ENCODE peak calls at places on chromosomes 3 and 15, in four cellular contexts. Z is dermis microvascular lymphatic vessel endothelial cell; W is T-helper 9 cell; N is Jurkat, Clone E6-1. G is an unnamed sample.

GRCh38 chr3:197023241-197023997 is 6.2 kb downstream of the MELTF start:
- DNase-seq in N (no peak), Z (no peak), W (no peak), G (no peak)

GRCh38 chr3:139132976-139133375 is 88.3 kb upstream of the PRR23C start:
- DNase-seq in W (no peak), Z (no peak), N (no peak), G (no peak)

GRCh38 chr15:63211549-63211948 is 22.1 kb downstream of the RAB8B start:
- DNase-seq in Z (no peak), N (no peak), W (no peak), G (no peak)

GRCh38 chr3:178907081-178907480 is 164.5 kb downstream of the ZMAT3 start:
- DNase-seq in N (no peak), Z (no peak), W (no peak), G (no peak)

GRCh38 chr3:60322334-60322856 is 928.9 kb downstream of the FHIT start:
- DNase-seq in W (no peak), N (no peak), Z (no peak), G (no peak)

GRCh38 chr3:72128906-72129305 is 344.0 kb upstream of the PROK2 start:
- DNase-seq in W (no peak), N (no peak), Z (no peak), G (no peak)

GRCh38 chr15:55993111-55993803 is at the start of gene NEDD4:
- DNase-seq in W (peak; percentile 56), N (peak; percentile 77), Z (peak; percentile 57), G (peak; percentile 88)

GRCh38 chr3:98343647-98344507 is 9.8 kb upstream of the OR5K4 start:
- DNase-seq in Z (peak; percentile 38), N (peak; percentile 29), W (no peak), G (peak; percentile 46)

GRCh38 chr3:135106445-135106844 is 311.4 kb downstream of the EPHB1 start:
- DNase-seq in Z (no peak), W (no peak), N (peak; percentile 51), G (peak; percentile 2)

GRCh38 chr15:80778964-80779657 is at the start of gene CEMIP:
- DNase-seq in W (no peak), N (no peak), Z (peak; percentile 40), G (peak; percentile 79)

GRCh38 chr15:55234104-55234799 is 37.5 kb upstream of the RSL24D1 start:
- DNase-seq in N (no peak), W (no peak), Z (no peak), G (no peak)

GRCh38 chr3:33233884-33234283 is 15.3 kb upstream of the SUSD5 start:
- DNase-seq in N (no peak), W (no peak), Z (no peak), G (no peak)

GRCh38 chr15:95853350-95853749 is 477.1 kb upstream of the NR2F2 start:
- DNase-seq in W (no peak), Z (no peak), N (no peak), G (peak; percentile 49)

GRCh38 chr3:190492966-190493365 is 20.9 kb upstream of the IL1RAP start:
- DNase-seq in Z (no peak), N (no peak), W (no peak), G (no peak)

GRCh38 chr15:74817370-74817737 is 4.7 kb downstream of the LMAN1L start:
- DNase-seq in N (no peak), Z (no peak), W (no peak), G (peak; percentile 11)

GRCh38 chr15:65920825-65921309 is 51.6 kb downstream of the RAB11A start:
- DNase-seq in Z (no peak), N (no peak), W (no peak), G (no peak)

GRCh38 chr3:160401301-160402095 is 2.0 kb downstream of the SMC4 start:
- DNase-seq in N (no peak), W (no peak), Z (no peak), G (peak; percentile 87)

GRCh38 chr15:67124911-67125588 is 59.6 kb downstream of the SMAD3 start:
- DNase-seq in N (no peak), W (no peak), Z (no peak), G (no peak)

GRCh38 chr3:171875923-171876412 is 32.8 kb downstream of the TMEM212 start:
- DNase-seq in W (no peak), N (no peak), Z (no peak), G (peak; percentile 52)

GRCh38 chr3:117439812-117440211 is 730.2 kb downstream of the TUSC7 start:
- DNase-seq in W (no peak), Z (peak; percentile 12), N (no peak), G (peak; percentile 31)

GRCh38 chr3:88984266-88984665 is 123.2 kb upstream of the EPHA3 start:
- DNase-seq in Z (no peak), N (no peak), W (no peak), G (no peak)

GRCh38 chr3:95615592-95616310 is 1198.6 kb upstream of the EPHA6 start:
- DNase-seq in Z (no peak), W (no peak), N (no peak), G (no peak)

GRCh38 chr3:30643763-30644462 is 37.5 kb downstream of the TGFBR2 start:
- DNase-seq in Z (no peak), N (peak; percentile 81), W (peak; percentile 33), G (no peak)

GRCh38 chr3:151404316-151404715 is 19.8 kb upstream of the P2RY12 start:
- DNase-seq in W (no peak), Z (no peak), N (no peak), G (peak; percentile 21)

GRCh38 chr15:70109522-70109921 is 11.8 kb upstream of the TLE3 start:
- DNase-seq in N (no peak), W (no peak), Z (no peak), G (no peak)

GRCh38 chr3:195001961-195002861 is 268.7 kb downstream of the XXYLT1 start:
- DNase-seq in N (peak; percentile 20), W (no peak), Z (peak; percentile 65), G (peak; percentile 51)

GRCh38 chr3:38738630-38739395 is 77.2 kb downstream of the SCN10A start:
- DNase-seq in N (peak; percentile 21), Z (peak; percentile 27), W (no peak), G (peak; percentile 60)

GRCh38 chr3:153163349-153164008 is 1.5 kb downstream of the RAP2B start:
- DNase-seq in N (no peak), W (no peak), Z (no peak), G (peak; percentile 47)

GRCh38 chr3:51963951-51964451 is 3.3 kb downstream of the PCBP4 start:
- DNase-seq in W (no peak), N (no peak), Z (no peak), G (no peak)

GRCh38 chr3:57983734-57984518 is 24.3 kb upstream of the FLNB start:
- DNase-seq in Z (peak; percentile 91), N (peak; percentile 88), W (no peak), G (peak; percentile 91)

GRCh38 chr15:40902605-40903561 is 8.6 kb downstream of the VPS18 start:
- DNase-seq in Z (no peak), W (no peak), N (peak; percentile 80), G (peak; percentile 46)